ENCODE peak calls at places on chromosomes 2 and 18, in five cellular contexts. T is Panc1, U is K562, O is upper lobe of left lung, F is HCT116. N is an unnamed sample. For H3K4me1, the result is how much of the 10 kb centered on the place peaks cover.

GRCh38 chr2:123098618-123099017 is 926.5 kb upstream of the CNTNAP5 start:
- ATAC-seq in T (no peak), F (no peak), O (no peak), U (no peak), N (no peak)

GRCh38 chr18:36947820-36948348 is 119.0 kb downstream of the KIAA1328 start:
- ATAC-seq in T (no peak), F (peak), O (no peak), U (no peak), N (no peak)

GRCh38 chr2:105604938-105605337 is 139.8 kb upstream of the NCK2 start:
- ATAC-seq in T (no peak), F (no peak), U (no peak), O (no peak), N (peak)

GRCh38 chr2:60054571-60055340 is 498.7 kb downstream of the BCL11A start:
- ATAC-seq in O (no peak), F (no peak), U (no peak), T (no peak), N (peak)

GRCh38 chr18:55920063-55920462 is 332.1 kb upstream of the TCF4 start:
- ATAC-seq in U (no peak), F (no peak), O (no peak), T (no peak), N (no peak)

GRCh38 chr2:39737661-39738060 is 41.4 kb downstream of the THUMPD2 start:
- ATAC-seq in U (no peak), T (no peak), F (no peak), O (no peak), N (peak)

GRCh38 chr2:26740890-26741302 is 23.2 kb upstream of the SLC35F6 start:
- ATAC-seq in O (no peak), T (no peak), U (peak), F (peak), N (no peak)

GRCh38 chr2:2573658-2574293 is 242.7 kb upstream of the MYT1L start:
- ATAC-seq in U (no peak), F (no peak), O (no peak), T (no peak), N (no peak)

GRCh38 chr2:207086136-207086535 is 79.6 kb downstream of the KLF7 start:
- ATAC-seq in U (no peak), O (no peak), F (no peak), T (no peak), N (no peak)

GRCh38 chr18:13260114-13260926 is 41.8 kb downstream of the LDLRAD4 start:
- ATAC-seq in F (no peak), O (no peak), U (no peak), T (no peak), N (peak)

GRCh38 chr18:3554091-3554601 is 104.2 kb downstream of the TGIF1 start:
- ATAC-seq in F (no peak), T (no peak), O (no peak), U (no peak), N (no peak)

GRCh38 chr18:58934933-58935577 is 70.4 kb downstream of the ZNF532 start:
- ATAC-seq in O (no peak), U (no peak), T (no peak), F (no peak), N (no peak)

GRCh38 chr2:85259101-85259590 is 68.6 kb downstream of the TGOLN2 start:
- ATAC-seq in F (no peak), O (no peak), U (peak), T (peak), N (no peak)

GRCh38 chr2:239114119-239114581 is 266.3 kb downstream of the TWIST2 start:
- ATAC-seq in T (no peak), U (no peak), F (no peak), O (no peak), N (no peak)

GRCh38 chr2:41867553-41867952 is 180.3 kb upstream of the PKDCC start:
- ATAC-seq in U (no peak), O (no peak), T (peak), F (no peak), N (no peak)

GRCh38 chr18:55833543-55833942 is 245.6 kb upstream of the TCF4 start:
- ATAC-seq in T (no peak), U (no peak), O (peak), F (no peak), N (peak)

GRCh38 chr2:168607992-168608391 is 151.9 kb downstream of the CERS6 start:
- ATAC-seq in T (no peak), U (no peak), O (no peak), F (no peak), N (no peak)

GRCh38 chr2:36683002-36683401 is 13.5 kb upstream of the VIT start:
- ATAC-seq in F (no peak), T (no peak), O (no peak), U (no peak), N (no peak)

GRCh38 chr2:177908182-177908581 is 164.4 kb downstream of the PDE11A start:
- ATAC-seq in T (no peak), O (no peak), U (no peak), F (no peak), N (no peak)

GRCh38 chr2:224260605-224261004 is 141.3 kb downstream of the FAM124B start:
- ATAC-seq in F (no peak), O (no peak), U (no peak), T (no peak), N (peak)

GRCh38 chr18:58247363-58247834 is 203.4 kb downstream of the NEDD4L start:
- ATAC-seq in F (no peak), T (no peak), O (peak), U (no peak), N (no peak)

GRCh38 chr18:13315000-13315399 is 96.4 kb downstream of the LDLRAD4 start:
- ATAC-seq in T (no peak), O (no peak), U (no peak), F (no peak), N (no peak)

GRCh38 chr2:232885264-232885961 is 15.3 kb downstream of the SNORC start:
- ATAC-seq in T (no peak), U (no peak), O (no peak), F (no peak), N (no peak)

GRCh38 chr2:6525371-6525770 is 340.3 kb downstream of the CMPK2 start:
- ATAC-seq in U (no peak), T (no peak), F (no peak), O (no peak), N (no peak)

GRCh38 chr18:46416706-46417638 is 240.0 kb downstream of the LOXHD1 start:
- ATAC-seq in U (peak), T (no peak), F (peak), O (no peak), N (no peak)

GRCh38 chr2:234324151-234324550 is 172.7 kb downstream of the ARL4C start:
- ATAC-seq in F (no peak), T (no peak), U (no peak), O (no peak), N (no peak)

GRCh38 chr2:45669109-45669508 is 17.6 kb downstream of the PRKCE start:
- ATAC-seq in U (peak), F (no peak), T (no peak), O (no peak), N (no peak)

DNA sequence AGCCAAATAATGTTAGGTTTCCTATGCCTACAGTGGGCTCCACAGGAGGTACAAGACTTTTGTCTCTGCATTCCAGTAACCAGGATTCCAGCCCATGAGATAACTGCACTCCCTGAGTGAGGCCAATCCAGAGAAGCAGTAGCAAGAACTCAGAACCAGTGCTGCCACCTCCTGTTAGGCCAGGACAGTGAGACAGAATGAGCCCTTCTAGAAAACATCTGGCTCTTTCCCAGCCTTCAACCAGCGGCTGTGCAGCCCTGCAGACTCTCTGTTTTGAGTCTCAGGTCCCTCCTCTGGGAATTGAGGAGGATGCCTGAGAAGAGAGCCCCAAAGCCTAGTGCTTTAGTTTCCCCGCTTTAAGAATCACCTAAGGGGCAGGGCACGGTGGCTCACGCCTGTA is 44.2 kb downstream of the ARID5A start:
- ATAC-seq in F (peak), T (peak), U (peak), O (no peak), N (no peak)
- H3K4me1 ChIP-seq in F (under half), T (under half), U (under half), O (under half), N (under half)

GRCh38 chr2:20071397-20072383 is 20.3 kb upstream of the LAPTM4A start:
- ATAC-seq in U (peak), T (peak), O (peak), F (no peak), N (peak)
- TF ChIP-seq POLR2AphosphoS5 in U (no peak), T (no peak), O (no peak), F (no peak), N (peak)

DNA sequence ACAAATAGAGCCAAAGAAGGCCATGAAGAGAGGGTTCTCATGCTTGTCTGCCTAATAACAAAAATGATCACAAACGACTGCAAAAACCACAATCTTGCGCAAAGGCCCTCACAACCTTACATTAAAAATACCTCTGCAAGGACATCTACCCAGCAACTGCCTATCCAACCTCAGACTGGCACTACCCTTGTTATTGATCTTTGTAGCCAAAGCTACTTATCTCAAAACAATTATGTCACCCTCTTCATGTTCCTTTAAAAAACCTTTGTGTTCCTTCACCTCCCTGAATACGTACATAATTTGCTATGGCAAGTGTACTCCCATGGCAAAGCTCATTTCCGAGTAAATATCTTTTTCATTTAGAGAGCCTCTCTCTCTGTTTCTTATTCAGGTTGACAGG is 44.1 kb downstream of the TMEM163 start:
- ATAC-seq in U (no peak), O (no peak), F (no peak), T (no peak), N (no peak)
- H3K4me1 ChIP-seq in U (under half), O (under half), F (under half), T (under half), N (under half)

GRCh38 chr2:74927617-74928016 is 30.8 kb upstream of the POLE4 start:
- ATAC-seq in T (no peak), F (no peak), O (no peak), U (no peak), N (no peak)
- TF ChIP-seq POLR2AphosphoS5 in T (no peak), F (no peak), O (no peak), U (no peak), N (no peak)

DNA sequence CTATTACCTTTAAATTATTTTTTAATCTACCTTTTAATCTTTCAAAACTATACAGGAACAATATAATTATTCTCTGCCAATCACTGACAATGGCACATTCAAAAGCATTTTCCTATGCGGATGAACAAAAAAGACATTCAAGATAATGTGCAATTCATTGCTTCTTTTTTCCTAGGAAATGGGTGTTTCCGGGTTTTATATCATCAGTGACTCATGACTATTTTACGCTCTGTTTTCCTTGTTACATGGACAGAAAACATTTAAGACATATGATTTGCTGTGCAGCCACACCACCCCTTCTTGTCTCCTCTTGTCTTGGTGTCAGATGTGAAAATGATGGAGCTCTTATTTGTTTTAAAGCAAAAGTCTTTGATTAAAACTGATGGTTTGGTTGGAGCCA is 184.7 kb upstream of the LINC00305 start:
- ATAC-seq in T (no peak), F (no peak), O (no peak), U (no peak), N (no peak)
- H3K4me1 ChIP-seq in T (under half), F (under half), O (under half), U (under half), N (under half)

GRCh38 chr2:240962371-240963064 is 35.9 kb upstream of the SNED1 start:
- ATAC-seq in O (no peak), T (no peak), U (no peak), F (no peak), N (peak)
- TF ChIP-seq POLR2AphosphoS5 in O (no peak), T (no peak), U (no peak), F (no peak), N (no peak)

DNA sequence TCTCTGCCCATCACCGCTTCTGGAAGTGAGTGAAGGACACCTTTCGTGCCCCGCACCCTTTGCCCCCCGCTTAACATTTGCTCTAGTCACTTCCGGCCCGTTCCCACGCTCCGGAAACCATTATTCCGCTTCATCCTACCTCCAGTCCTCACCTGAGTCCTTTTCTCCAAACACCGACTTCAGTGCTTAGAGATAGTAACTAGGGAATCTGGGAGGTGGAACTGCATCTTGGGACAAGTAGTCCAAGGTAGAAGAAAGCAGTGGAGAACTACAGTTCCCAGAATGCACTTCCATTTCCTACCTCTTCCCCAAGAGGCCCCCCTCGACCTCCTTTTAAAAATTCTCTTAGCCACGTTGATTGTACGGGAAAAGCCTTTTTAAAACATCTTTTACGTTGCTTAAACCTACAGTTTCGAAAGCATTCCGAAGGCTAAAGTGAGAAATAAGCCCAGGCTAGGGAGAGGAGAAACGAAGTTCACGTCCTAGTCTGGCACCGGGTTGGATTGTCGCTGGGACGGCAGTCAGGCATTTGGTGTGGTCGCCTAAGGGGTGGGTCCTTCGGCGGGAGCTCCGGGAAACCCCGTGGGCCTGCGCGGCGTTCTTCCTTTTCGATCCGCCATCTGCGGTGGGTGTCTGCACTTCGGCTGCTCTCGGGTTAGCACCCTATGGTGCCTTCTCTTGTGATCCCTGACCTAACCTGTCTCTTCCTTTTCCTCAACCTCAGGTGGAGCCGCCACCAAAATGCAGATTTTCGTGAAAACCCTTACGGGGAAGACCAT is at the start of the genes CLHC1 and RPS27A:
- ATAC-seq in F (peak), T (peak), O (peak), U (peak), N (peak)
- H3K4me1 ChIP-seq in F (under half), T (under half), O (under half), U (under half), N (under half)